ENCODE peak calls at places on chromosomes 13 and 19, in five cellular contexts. P is neural crest cell, K is choroid plexus epithelial cell, C is upper lobe of right lung, Q is ascending aorta. R is an unnamed sample.
A peak's percentile ranks its signal among the peaks of the same experiment; 100 is the strongest.

GRCh38 chr13:37349916-37350315 is 244.5 kb upstream of the CSNK1A1L start:
- DNase-seq in P (no peak), Q (no peak), K (peak; percentile 12), C (no peak), R (no peak)

GRCh38 chr13:98447881-98448641 is 128.8 kb downstream of the STK24 start:
- DNase-seq in Q (no peak), P (peak; percentile 55), C (peak; percentile 63), K (peak; percentile 41), R (peak; percentile 38)

GRCh38 chr13:103386341-103386740 is 320.1 kb upstream of the SLC10A2 start:
- DNase-seq in P (no peak), C (no peak), K (peak; percentile 80), Q (no peak), R (peak; percentile 84)

GRCh38 chr19:7013678-7014077 is 7.6 kb downstream of the MBD3L2B start:
- DNase-seq in P (no peak), K (peak; percentile 4), C (no peak), Q (no peak), R (no peak)

GRCh38 chr13:45821861-45822260 is 29.7 kb downstream of the SIAH3 start:
- DNase-seq in P (no peak), C (no peak), Q (no peak), K (no peak), R (no peak)

GRCh38 chr13:52067237-52067636 is 42.7 kb downstream of the UTP14C start:
- DNase-seq in P (no peak), C (no peak), Q (no peak), K (peak; percentile 28), R (peak; percentile 8)

GRCh38 chr13:106696719-106697118 is 128.8 kb upstream of the ARGLU1 start:
- DNase-seq in C (no peak), K (no peak), Q (no peak), P (no peak), R (no peak)

GRCh38 chr13:75410207-75410606 is 71.8 kb downstream of the TBC1D4 start:
- DNase-seq in C (no peak), Q (no peak), K (no peak), P (no peak), R (no peak)

GRCh38 chr19:54462713-54463530 is 656 bp downstream of the LENG9 start:
- DNase-seq in Q (no peak), P (peak; percentile 36), C (peak; percentile 89), K (peak; percentile 70), R (peak; percentile 61)

GRCh38 chr13:101624981-101625380 is 172.5 kb downstream of the ITGBL1 start:
- DNase-seq in P (no peak), Q (no peak), K (no peak), C (no peak), R (no peak)

GRCh38 chr19:4970558-4971423 is 1.9 kb downstream of the KDM4B start:
- DNase-seq in Q (no peak), C (no peak), K (peak; percentile 35), P (no peak), R (peak; percentile 29)

GRCh38 chr13:111342716-111343115 is 22.3 kb downstream of the TEX29 start:
- DNase-seq in K (no peak), P (no peak), Q (no peak), C (no peak), R (no peak)

GRCh38 chr19:17097593-17098126 is 22.1 kb downstream of the MYO9B start:
- DNase-seq in C (no peak), P (no peak), Q (no peak), K (peak; percentile 64), R (no peak)

GRCh38 chr13:30880756-30881155 is 25.3 kb upstream of the MEDAG start:
- DNase-seq in Q (no peak), C (no peak), K (peak; percentile 96), P (no peak), R (peak; percentile 93)

GRCh38 chr13:47119568-47120080 is 222.8 kb upstream of the HTR2A start:
- DNase-seq in P (no peak), C (no peak), K (no peak), Q (no peak), R (no peak)

GRCh38 chr19:35764432-35765315 is 6.7 kb downstream of the PROSER3 start:
- DNase-seq in C (no peak), K (no peak), Q (no peak), P (no peak), R (no peak)

GRCh38 chr13:42894765-42895181 is 97.3 kb downstream of the EPSTI1 start:
- DNase-seq in K (peak; percentile 88), Q (no peak), C (no peak), P (no peak), R (peak; percentile 58)

GRCh38 chr13:112690242-112690943 is 555 bp downstream of the ATP11A start:
- DNase-seq in P (peak; percentile 41), C (peak; percentile 80), Q (no peak), K (peak; percentile 23), R (peak; percentile 26)

GRCh38 chr19:51196181-51196580 is 28.7 kb upstream of the CD33 start:
- DNase-seq in C (no peak), Q (no peak), P (no peak), K (no peak), R (no peak)

GRCh38 chr19:10421240-10421948 is 1.1 kb downstream of the PDE4A start:
- DNase-seq in C (no peak), Q (no peak), P (no peak), K (no peak), R (no peak)

GRCh38 chr13:95060120-95060519 is 241.1 kb downstream of the ABCC4 start:
- DNase-seq in K (no peak), C (no peak), Q (no peak), P (no peak), R (no peak)

GRCh38 chr13:48942131-48942530 is 33.6 kb upstream of the FNDC3A start:
- DNase-seq in K (peak; percentile 58), Q (no peak), P (no peak), C (no peak), R (peak; percentile 65)

GRCh38 chr19:47432091-47432490 is 12.8 kb upstream of the MEIS3 start:
- DNase-seq in C (no peak), Q (no peak), P (no peak), K (no peak), R (no peak)

GRCh38 chr13:63403726-63404125 is 1988.1 kb upstream of the PCDH20 start:
- DNase-seq in K (no peak), Q (no peak), P (no peak), C (no peak), R (no peak)

GRCh38 chr13:86383151-86383550 is 583.9 kb upstream of the SLITRK6 start:
- DNase-seq in C (no peak), Q (no peak), K (no peak), P (no peak), R (no peak)

GRCh38 chr13:67136157-67136556 is 94.0 kb downstream of the PCDH9 start:
- DNase-seq in K (peak; percentile 4), C (no peak), Q (no peak), P (no peak), R (no peak)

DNA sequence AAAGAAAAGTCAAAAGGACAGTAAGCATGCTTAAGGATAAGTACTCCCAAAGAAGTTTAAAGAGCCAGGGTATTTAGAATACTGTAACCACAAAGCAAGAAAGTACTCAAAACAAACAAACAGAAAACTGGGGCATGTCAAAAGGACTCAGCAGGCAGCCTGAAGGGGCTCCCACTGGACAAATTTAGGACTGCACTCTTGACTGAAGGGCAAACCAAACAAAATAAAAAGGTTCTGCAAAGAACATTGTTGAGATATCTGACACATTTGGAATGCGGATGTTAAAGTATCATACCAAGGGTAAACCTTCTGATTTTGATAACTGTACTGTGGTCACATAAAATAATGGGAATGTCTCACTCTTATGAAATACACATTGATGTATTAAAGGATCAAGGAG is 157.4 kb downstream of the TNFSF13B start:
- DNase-seq in P (no peak), C (no peak), K (peak; percentile 70), Q (no peak), R (peak; percentile 16)
- TF ChIP-seq CTCF in P (no peak), C (no peak), K (peak; percentile 34), Q (no peak), R (peak; percentile 1)

DNA sequence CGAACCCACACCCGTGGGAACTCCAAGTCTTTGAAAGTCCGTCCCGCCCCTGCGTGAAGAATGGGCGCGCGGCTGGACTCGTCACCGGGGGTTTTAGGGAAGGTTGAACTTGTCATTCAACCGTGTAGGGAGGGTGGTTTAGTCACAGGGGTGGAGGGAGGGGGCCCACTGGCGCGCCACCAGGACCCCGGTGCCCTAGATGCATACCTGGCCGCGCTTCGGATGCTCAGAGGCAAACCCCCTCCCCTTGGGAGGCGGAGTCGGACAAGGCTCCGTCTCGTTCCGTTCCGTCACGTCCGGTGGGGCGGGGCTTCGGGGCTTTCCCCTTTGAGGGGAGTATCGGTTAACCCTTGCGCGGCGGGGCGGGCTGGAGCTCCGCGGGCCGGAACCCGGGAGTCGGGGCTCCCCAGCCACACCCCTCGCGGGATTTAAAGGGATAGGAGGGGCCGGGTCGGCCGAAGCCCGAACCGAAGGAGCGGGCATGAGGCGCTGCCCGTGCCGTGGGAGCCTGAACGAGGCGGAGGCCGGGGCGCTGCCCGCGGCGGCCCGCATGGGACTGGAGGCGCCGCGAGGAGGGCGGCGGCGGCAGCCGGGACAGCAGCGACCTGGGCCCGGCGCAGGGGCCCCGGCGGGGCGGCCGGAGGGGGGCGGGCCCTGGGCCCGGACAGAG is at the start of the genes COQ8B and ITPKC:
- DNase-seq in P (peak; percentile 99), C (peak; percentile 100), Q (peak; percentile 96), K (peak; percentile 98), R (peak; percentile 99)
- TF ChIP-seq CTCF in P (peak; percentile 39), C (peak; percentile 18), Q (no peak), K (no peak), R (no peak)

DNA sequence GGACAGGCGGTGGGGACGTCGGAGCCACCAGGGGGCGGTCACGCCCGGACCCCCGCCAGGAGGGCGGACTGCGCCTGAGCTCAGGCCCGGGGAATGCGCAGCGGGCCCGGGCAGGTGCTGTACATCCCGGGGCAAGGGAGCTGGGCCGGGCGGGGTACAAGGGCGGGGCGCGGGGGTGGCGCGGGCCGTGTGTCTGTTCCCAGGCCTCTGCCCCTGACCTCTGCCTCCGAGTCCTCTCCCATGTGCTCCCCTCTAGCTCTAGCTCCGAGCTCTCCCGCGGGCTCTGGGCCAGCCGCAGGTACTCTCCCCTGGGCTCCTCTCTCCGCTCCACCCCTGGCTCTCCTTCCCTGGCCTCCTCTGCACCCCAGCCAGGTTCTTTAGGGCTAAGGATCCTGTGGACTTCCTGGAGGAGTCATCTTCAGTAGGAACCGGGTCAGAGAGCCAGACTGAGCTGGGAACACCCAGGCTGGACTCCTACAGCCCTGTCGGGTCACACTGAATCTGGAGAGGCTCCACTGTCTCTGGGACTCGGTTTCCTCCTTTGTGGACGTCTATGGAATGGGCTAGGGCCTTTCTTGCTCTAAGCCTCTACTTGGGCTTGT is 2.3 kb downstream of the PPP1R13L start:
- DNase-seq in C (peak; percentile 79), K (no peak), Q (no peak), P (peak; percentile 59), R (no peak)
- TF ChIP-seq CTCF in C (peak; percentile 53), K (no peak), Q (peak; percentile 34), P (peak; percentile 78), R (peak; percentile 55)

DNA sequence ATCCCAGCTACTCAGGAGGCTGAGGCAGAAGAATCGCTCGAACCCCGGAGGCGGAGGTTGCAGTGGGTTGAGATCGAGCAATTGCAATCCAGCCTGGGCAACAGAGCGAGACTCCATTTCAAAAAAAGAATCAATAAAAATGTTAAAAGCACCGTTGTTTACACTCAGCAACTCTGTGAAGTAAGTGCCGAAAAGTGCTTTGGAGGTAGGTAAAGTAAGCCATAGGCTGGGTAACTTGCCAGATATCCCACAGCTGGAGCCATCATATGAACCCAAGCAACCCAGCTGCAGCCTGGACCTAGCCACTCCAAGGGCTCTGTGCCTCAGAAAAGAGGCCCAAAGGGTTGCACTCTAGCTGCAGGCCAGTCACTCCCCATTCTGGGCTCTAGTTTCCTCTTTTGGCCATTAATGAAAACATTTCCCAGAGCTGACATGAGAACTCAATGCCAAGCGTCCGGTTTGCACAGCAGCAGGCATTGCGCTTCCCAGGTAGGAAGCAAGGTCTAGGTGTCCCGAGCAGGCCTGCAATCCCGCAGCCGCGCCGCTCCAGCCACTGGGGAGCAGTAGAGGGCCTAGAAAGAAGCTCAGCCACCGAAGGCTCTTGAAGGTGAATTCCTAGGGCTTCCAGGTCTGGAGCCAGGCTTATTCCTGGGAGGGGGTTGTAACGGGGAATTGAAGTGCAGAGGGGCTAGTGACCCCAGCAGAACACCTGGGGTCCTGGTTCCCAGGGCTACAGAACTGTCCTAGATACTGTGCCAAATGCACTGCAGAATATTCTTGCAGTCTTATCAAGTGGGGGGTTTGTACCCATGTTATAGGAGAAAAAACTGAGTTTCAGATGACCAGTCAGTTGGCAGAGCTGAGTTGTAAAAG is 4.1 kb upstream of the CD79A start:
- DNase-seq in Q (no peak), C (peak; percentile 92), P (peak; percentile 53), K (peak; percentile 74), R (peak; percentile 64)
- TF ChIP-seq CTCF in Q (peak; percentile 52), C (peak; percentile 70), P (peak; percentile 74), K (peak; percentile 85), R (peak; percentile 82)